ENCODE peak calls at places on chromosomes 6 and 20, in five cellular contexts. K is K562, F is HepG2, O is H1, R is GM12878. X is an unnamed sample.

GRCh38 chr6:30483677-30484279 is 5.5 kb upstream of the HLA-E start:
- DNase-seq in K (no peak), F (peak; percentile 66), O (no peak), R (peak; percentile 37), X (no peak)

GRCh38 chr6:30325150-30325872 is 1.4 kb upstream of the TRIM39 start:
- DNase-seq in K (no peak), F (peak; percentile 62), O (peak; percentile 66), R (peak; percentile 23), X (peak; percentile 80)

GRCh38 chr6:159893064-159893463 is 2.3 kb downstream of the MAS1 start:
- DNase-seq in K (no peak), F (no peak), O (no peak), R (no peak), X (no peak)

GRCh38 chr6:90885611-90886056 is 298.8 kb upstream of the MAP3K7 start:
- DNase-seq in K (no peak), F (no peak), O (no peak), R (no peak), X (no peak)

GRCh38 chr6:38673397-38674165 is 29.4 kb downstream of the GLO1 start:
- DNase-seq in K (no peak), F (no peak), O (no peak), R (peak; percentile 23), X (no peak)

GRCh38 chr20:47809561-47809960 is 24.3 kb upstream of the SULF2 start:
- DNase-seq in K (no peak), F (no peak), O (no peak), R (no peak), X (peak; percentile 16)

GRCh38 chr6:12733876-12734275 is 17.3 kb downstream of the PHACTR1 start:
- DNase-seq in K (no peak), F (no peak), O (no peak), R (no peak), X (no peak)

GRCh38 chr6:23511797-23512196 is 614.2 kb upstream of the NRSN1 start:
- DNase-seq in K (no peak), F (no peak), O (no peak), R (no peak), X (no peak)

GRCh38 chr20:64173116-64173515 is 8.9 kb downstream of the MYT1 start:
- DNase-seq in K (no peak), F (no peak), O (no peak), R (no peak), X (no peak)

GRCh38 chr6:22886881-22887581 is 317.7 kb downstream of the HDGFL1 start:
- DNase-seq in K (no peak), F (no peak), O (no peak), R (peak; percentile 30), X (no peak)

GRCh38 chr20:43092689-43093088 is 97.0 kb downstream of the PTPRT start:
- DNase-seq in K (no peak), F (no peak), O (no peak), R (no peak), X (no peak)

GRCh38 chr6:41132254-41132653 is 21.9 kb downstream of the TREML1 start:
- DNase-seq in K (no peak), F (no peak), O (no peak), R (no peak), X (no peak)

GRCh38 chr6:38610050-38610619 is 29.6 kb downstream of the BTBD9 start:
- DNase-seq in K (no peak), F (no peak), O (no peak), R (no peak), X (no peak)

GRCh38 chr20:16761305-16761829 is 13.2 kb downstream of the OTOR start:
- DNase-seq in K (peak; percentile 51), F (peak; percentile 77), O (peak; percentile 41), R (peak; percentile 19), X (peak; percentile 43)

GRCh38 chr20:40056186-40056585 is 632.9 kb downstream of the MAFB start:
- DNase-seq in K (no peak), F (no peak), O (no peak), R (no peak), X (no peak)

GRCh38 chr6:113147544-113147943 is 709.6 kb upstream of the MARCKS start:
- DNase-seq in K (no peak), F (no peak), O (no peak), R (no peak), X (no peak)

GRCh38 chr6:3456794-3457709 is at the start of gene SLC22A23:
- DNase-seq in K (peak; percentile 99), F (peak; percentile 56), O (peak; percentile 17), R (no peak), X (peak; percentile 82)

GRCh38 chr6:107708435-107708834 is 115.7 kb downstream of the SCML4 start:
- DNase-seq in K (no peak), F (no peak), O (no peak), R (no peak), X (no peak)

GRCh38 chr20:49916146-49917002 is 1.0 kb upstream of the SPATA2 start:
- DNase-seq in K (peak; percentile 61), F (peak; percentile 100), O (no peak), R (no peak), X (no peak)

GRCh38 chr6:43228951-43229802 is at the start of gene DNPH1:
- DNase-seq in K (peak; percentile 93), F (peak; percentile 59), O (peak; percentile 36), R (no peak), X (peak; percentile 87)

GRCh38 chr6:112231609-112232060 is 22.7 kb downstream of the LAMA4 start:
- DNase-seq in K (no peak), F (no peak), O (no peak), R (no peak), X (no peak)

GRCh38 chr6:7341989-7342742 is 29.2 kb upstream of the SSR1 start:
- DNase-seq in K (no peak), F (peak; percentile 91), O (no peak), R (no peak), X (no peak)

GRCh38 chr6:156933201-156934053 is 156.2 kb downstream of the ARID1B start:
- DNase-seq in K (no peak), F (peak; percentile 93), O (no peak), R (no peak), X (peak; percentile 31)

GRCh38 chr6:148294059-148294458 is 48.6 kb upstream of the SASH1 start:
- DNase-seq in K (no peak), F (no peak), O (no peak), R (no peak), X (no peak)

GRCh38 chr6:75381878-75382633 is 97.5 kb upstream of the TMEM30A start:
- DNase-seq in K (no peak), F (no peak), O (no peak), R (no peak), X (no peak)

GRCh38 chr6:90294614-90294988 is 2.0 kb downstream of the BACH2 start:
- DNase-seq in K (no peak), F (no peak), O (no peak), R (no peak), X (peak; percentile 26)

GRCh38 chr6:108363756-108364356 is 69.0 kb downstream of the AFG1L start:
- DNase-seq in K (no peak), F (no peak), O (no peak), R (no peak), X (no peak)

GRCh38 chr6:56992053-56992452 is 37.1 kb downstream of the BEND6 start:
- DNase-seq in K (no peak), F (no peak), O (no peak), R (no peak), X (no peak)

GRCh38 chr6:2270049-2270448 is 24.6 kb upstream of the GMDS start:
- DNase-seq in K (no peak), F (no peak), O (no peak), R (no peak), X (no peak)

GRCh38 chr6:2263896-2264295 is 18.5 kb upstream of the GMDS start:
- DNase-seq in K (no peak), F (no peak), O (no peak), R (no peak), X (no peak)

GRCh38 chr6:2264932-2265331 is 19.5 kb upstream of the GMDS start:
- DNase-seq in K (no peak), F (no peak), O (no peak), R (no peak), X (no peak)

GRCh38 chr6:2266845-2267244 is 21.4 kb upstream of the GMDS start:
- DNase-seq in K (no peak), F (no peak), O (no peak), R (no peak), X (no peak)

GRCh38 chr6:2266031-2266430 is 20.6 kb upstream of the GMDS start:
- DNase-seq in K (no peak), F (no peak), O (no peak), R (no peak), X (no peak)
- TF ChIP-seq ATF2 in K (no peak), F (no peak), O (no peak), R (no peak), X (no peak)

GRCh38 chr20:8144282-8145245 is 12.5 kb downstream of the PLCB1 start:
- DNase-seq in K (no peak), F (peak; percentile 100), O (no peak), R (no peak), X (no peak)
- TF ChIP-seq MAX in K (no peak), F (peak; percentile 95), O (no peak), R (no peak), X (no peak)

GRCh38 chr6:5994234-5994998 is 12.3 kb downstream of the NRN1 start:
- DNase-seq in K (no peak), F (no peak), O (no peak), R (no peak), X (peak; percentile 47)
- TF ChIP-seq CTCF in K (no peak), F (no peak), O (no peak), R (no peak), X (no peak)

GRCh38 chr6:34558172-34558714 is 2.1 kb upstream of the SPDEF start:
- DNase-seq in K (no peak), F (no peak), O (no peak), R (no peak), X (no peak)

GRCh38 chr6:34562350-34562749 is 6.2 kb upstream of the SPDEF start:
- DNase-seq in K (no peak), F (no peak), O (no peak), R (no peak), X (no peak)

GRCh38 chr6:34560366-34561226 is 4.5 kb upstream of the SPDEF start:
- DNase-seq in K (peak; percentile 90), F (peak; percentile 89), O (no peak), R (no peak), X (peak; percentile 39)

GRCh38 chr6:34561227-34561530 is 5.0 kb upstream of the SPDEF start:
- DNase-seq in K (no peak), F (no peak), O (no peak), R (no peak), X (no peak)

DNA sequence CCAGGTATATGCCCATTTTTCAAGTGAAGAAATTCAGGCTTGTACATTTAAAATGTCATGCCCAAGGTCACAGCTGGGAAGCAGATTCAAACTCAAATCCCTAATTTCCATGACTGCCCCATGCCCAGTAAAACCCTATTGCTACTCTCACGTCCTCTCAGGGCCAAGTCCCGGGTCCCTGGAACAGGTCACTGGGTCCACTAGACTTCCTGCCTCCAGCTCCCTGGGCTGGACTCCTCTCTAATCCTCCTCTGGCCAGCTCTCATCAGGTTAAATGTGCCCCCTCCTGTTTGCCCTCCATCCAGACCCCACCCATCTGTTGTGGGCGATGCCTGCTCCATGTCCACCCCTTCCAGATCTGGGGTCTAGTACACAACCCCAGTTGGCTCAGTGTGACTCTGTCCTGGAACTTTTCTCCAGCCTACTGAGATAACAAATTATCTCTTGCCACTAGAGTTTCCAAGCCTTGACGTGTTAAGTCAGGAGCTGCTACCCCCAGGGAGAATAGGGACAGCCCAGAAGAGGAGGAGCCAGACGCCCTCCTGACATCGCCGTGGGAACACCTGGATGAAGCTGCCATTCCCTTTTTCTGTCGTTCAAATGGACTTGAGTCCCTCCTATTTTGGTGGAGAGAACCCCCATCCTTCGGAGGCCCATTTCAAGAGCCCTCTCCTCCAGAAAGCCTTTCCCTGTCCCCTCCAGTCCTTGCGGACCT is 3.7 kb upstream of the SPDEF start:
- DNase-seq in K (no peak), F (no peak), O (no peak), R (no peak), X (no peak)
- TF ChIP-seq ATF2 in K (no peak), F (no peak), O (no peak), R (no peak), X (no peak)

X was measured in WTC11.